ENCODE peak calls at places on chromosome X, in four cellular contexts. Z is K562, Y is GM12878, W is HepG2. B is an unnamed sample.

GRCh38 chrX:38212246-38212645 is 8.4 kb downstream of the SRPX start:
- DNase-seq in Z (no peak), Y (no peak), W (no peak), B (no peak)

GRCh38 chrX:33808636-33809035 is 323.5 kb downstream of the FAM47A start:
- DNase-seq in Z (no peak), Y (no peak), W (no peak), B (no peak)

GRCh38 chrX:38151426-38151825 is 69.2 kb downstream of the SRPX start:
- DNase-seq in Z (no peak), Y (no peak), W (no peak), B (no peak)

GRCh38 chrX:23845316-23845932 is 62.3 kb downstream of the APOO start:
- DNase-seq in Z (no peak), Y (no peak), W (peak; percentile 64), B (no peak)

GRCh38 chrX:153565996-153566580 is 32.9 kb downstream of the CCNQ start:
- DNase-seq in Z (peak; percentile 40), Y (no peak), W (no peak), B (peak; percentile 39)

GRCh38 chrX:261167-261857 is 19.9 kb upstream of the PLCXD1 start:
- DNase-seq in Z (no peak), Y (no peak), W (no peak), B (no peak)

GRCh38 chrX:123202523-123202922 is 18.4 kb downstream of the GRIA3 start:
- DNase-seq in Z (no peak), Y (no peak), W (no peak), B (no peak)

GRCh38 chrX:153647461-153648357 is 706 bp downstream of the DUSP9 start:
- DNase-seq in Z (peak; percentile 21), Y (no peak), W (no peak), B (no peak)

GRCh38 chrX:152884171-152884570 is 13.7 kb upstream of the ZNF185 start:
- DNase-seq in Z (no peak), Y (no peak), W (no peak), B (peak; percentile 32)

GRCh38 chrX:39903937-39904336 is 193.8 kb downstream of the BCOR start:
- DNase-seq in Z (no peak), Y (no peak), W (no peak), B (no peak)

GRCh38 chrX:74450803-74451449 is 29.6 kb downstream of the SLC16A2 start:
- DNase-seq in Z (no peak), Y (no peak), W (no peak), B (no peak)

GRCh38 chrX:145821291-145821897 is 3.8 kb downstream of the SLITRK2 start:
- DNase-seq in Z (no peak), Y (no peak), W (no peak), B (no peak)

GRCh38 chrX:129979207-129979920 is 3.1 kb upstream of the BCORL1 start:
- DNase-seq in Z (no peak), Y (no peak), W (no peak), B (no peak)

GRCh38 chrX:137194164-137194563 is 160.4 kb upstream of the GPR101 start:
- DNase-seq in Z (peak; percentile 5), Y (peak; percentile 1), W (peak; percentile 12), B (peak; percentile 70)

GRCh38 chrX:64571011-64571410 is 175.8 kb upstream of the MTMR8 start:
- DNase-seq in Z (no peak), Y (no peak), W (no peak), B (no peak)

GRCh38 chrX:9952313-9952712 is 14.8 kb upstream of the CLDN34 start:
- DNase-seq in Z (no peak), Y (no peak), W (peak; percentile 31), B (no peak)

GRCh38 chrX:2401201-2401589 is 99.6 kb downstream of the DHRSX start:
- DNase-seq in Z (no peak), Y (no peak), W (no peak), B (no peak)

GRCh38 chrX:154653048-154653401 is 354 bp downstream of the CTAG2 start:
- DNase-seq in Z (no peak), Y (no peak), W (no peak), B (no peak)

GRCh38 chrX:74179071-74179470 is 124.9 kb upstream of the ZCCHC13 start:
- DNase-seq in Z (no peak), Y (no peak), W (peak; percentile 39), B (no peak)

GRCh38 chrX:19602866-19603620 is 87.7 kb upstream of the MAP3K15 start:
- DNase-seq in Z (peak; percentile 7), Y (no peak), W (no peak), B (no peak)

GRCh38 chrX:9897761-9898161 is 69.4 kb upstream of the CLDN34 start:
- DNase-seq in Z (no peak), Y (no peak), W (no peak), B (no peak)

GRCh38 chrX:46582325-46582724 is 8.8 kb downstream of the CHST7 start:
- DNase-seq in Z (no peak), Y (no peak), W (no peak), B (no peak)

GRCh38 chrX:130834149-130834548 is 68.9 kb downstream of the ENOX2 start:
- DNase-seq in Z (no peak), Y (no peak), W (no peak), B (no peak)

GRCh38 chrX:117002981-117003380 is 540.2 kb upstream of the CT83 start:
- DNase-seq in Z (no peak), Y (no peak), W (no peak), B (no peak)

GRCh38 chrX:42273387-42273786 is 350.0 kb upstream of the CASK start:
- DNase-seq in Z (no peak), Y (no peak), W (no peak), B (no peak)

GRCh38 chrX:154353172-154353843 is 21.1 kb downstream of the FLNA start:
- DNase-seq in Z (no peak), Y (no peak), W (no peak), B (no peak)

GRCh38 chrX:8748855-8749254 is 16.9 kb upstream of the ANOS1 start:
- DNase-seq in Z (peak; percentile 12), Y (no peak), W (no peak), B (peak; percentile 33)
- TF ChIP-seq FOXM1 in Z (no peak), Y (no peak), W (no peak), B (no peak)

GRCh38 chrX:68462197-68462596 is 28.9 kb upstream of the OPHN1 start:
- DNase-seq in Z (no peak), Y (no peak), W (no peak), B (no peak)
- TF ChIP-seq SP1 in Z (no peak), Y (no peak), W (no peak), B (no peak)

GRCh38 chrX:103211012-103211715 is 3.7 kb upstream of the BEX4 start:
- DNase-seq in Z (no peak), Y (no peak), W (peak; percentile 25), B (peak; percentile 63)
- TF ChIP-seq BHLHE40 in Z (no peak), Y (no peak), W (no peak), B (no peak)

GRCh38 chrX:128927363-128927762 is 595.9 kb downstream of the SMARCA1 start:
- DNase-seq in Z (no peak), Y (no peak), W (no peak), B (no peak)

GRCh38 chrX:128931071-128931470 is 592.2 kb downstream of the SMARCA1 start:
- DNase-seq in Z (no peak), Y (no peak), W (no peak), B (no peak)

GRCh38 chrX:128928636-128929035 is 594.7 kb downstream of the SMARCA1 start:
- DNase-seq in Z (no peak), Y (no peak), W (no peak), B (no peak)

DNA sequence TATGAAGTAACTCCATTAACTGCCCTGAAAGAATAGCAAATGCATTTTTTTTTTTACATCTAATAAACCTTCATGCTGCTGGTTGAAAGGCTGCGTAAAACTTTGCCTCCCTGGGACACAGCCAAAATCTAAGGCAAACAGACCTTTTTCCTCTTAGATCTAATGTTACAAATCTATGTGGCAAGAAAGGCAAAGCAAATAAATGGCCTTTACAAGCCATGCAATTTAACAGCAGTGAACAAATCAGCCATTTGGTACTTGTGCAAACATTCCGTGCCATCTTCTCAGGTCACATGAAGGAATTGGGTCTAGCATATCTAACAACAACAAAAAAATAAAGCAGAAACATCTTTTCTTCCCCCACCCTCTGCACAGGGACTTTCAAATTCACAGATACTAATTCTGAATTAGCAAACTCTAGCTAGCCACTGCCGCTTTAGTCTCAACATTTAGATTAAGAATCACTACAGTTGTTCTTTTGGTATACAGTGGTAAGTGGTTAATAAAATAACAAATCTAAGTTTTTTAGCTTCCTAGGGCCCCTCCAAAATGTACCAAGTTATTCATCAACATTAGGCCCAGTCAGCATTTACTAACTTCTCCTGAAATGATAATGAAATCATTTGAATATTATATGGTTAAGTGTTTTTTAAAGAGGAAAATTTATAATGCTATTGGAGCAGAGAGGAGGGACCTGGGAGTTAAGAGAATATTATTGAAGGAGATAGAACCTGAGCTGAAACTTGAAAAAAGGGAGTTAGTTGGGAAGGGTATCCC is 593.8 kb downstream of the SMARCA1 start:
- DNase-seq in Z (no peak), Y (no peak), W (peak; percentile 86), B (no peak)
- TF ChIP-seq FOXM1 in Z (no peak), Y (no peak), W (no peak), B (no peak)

B was measured in HEK293T.